ENCODE peak calls at places on chromosomes 11 and 22, in seven cellular contexts. V is neural progenitor cell, Z is choroid plexus epithelial cell, A is GM12865, F is mucosa of descending colon, B is dorsolateral prefrontal cortex, W is PC-3. I is an unnamed sample.

GRCh38 chr22:48700180-48700565 is 1127.5 kb downstream of the BRD1 start:
- DNase-seq in V (no peak), Z (no peak), A (no peak), F (no peak), B (no peak), W (no peak), I (no peak)

GRCh38 chr11:68315581-68315920 is 3.2 kb downstream of the LRP5 start:
- DNase-seq in V (no peak), Z (no peak), A (no peak), F (peak), B (no peak), W (no peak), I (no peak)

GRCh38 chr22:22856364-22856763 is 31.3 kb upstream of the IGLL5 start:
- DNase-seq in V (no peak), Z (no peak), A (no peak), F (no peak), B (no peak), W (no peak), I (no peak)

GRCh38 chr11:83502041-83502440 is 215.9 kb upstream of the CCDC90B start:
- DNase-seq in V (no peak), Z (no peak), A (no peak), F (no peak), B (no peak), W (peak), I (no peak)

GRCh38 chr11:101341578-101341977 is 212.0 kb upstream of the PGR start:
- DNase-seq in V (no peak), Z (no peak), A (no peak), F (no peak), B (no peak), W (no peak), I (no peak)

GRCh38 chr22:31818481-31819392 is 64.9 kb downstream of the DEPDC5 start:
- DNase-seq in V (peak), Z (peak), A (no peak), F (no peak), B (no peak), W (peak), I (peak)

GRCh38 chr11:2752204-2752772 is 52.5 kb upstream of the KCNQ1OT1 start:
- DNase-seq in V (no peak), Z (peak), A (no peak), F (no peak), B (peak), W (peak), I (no peak)

GRCh38 chr22:26597026-26597425 is 7.1 kb upstream of the TPST2 start:
- DNase-seq in V (no peak), Z (no peak), A (no peak), F (no peak), B (no peak), W (no peak), I (no peak)

GRCh38 chr22:37428649-37429586 is 1.6 kb upstream of the ELFN2 start:
- DNase-seq in V (peak), Z (peak), A (peak), F (peak), B (no peak), W (no peak), I (no peak)

GRCh38 chr11:47139878-47140277 is 36.8 kb downstream of the ARFGAP2 start:
- DNase-seq in V (no peak), Z (no peak), A (no peak), F (no peak), B (no peak), W (no peak), I (no peak)

GRCh38 chr11:56905442-56905841 is 83.3 kb upstream of the OR5AK2 start:
- DNase-seq in V (no peak), Z (no peak), A (no peak), F (peak), B (no peak), W (peak), I (no peak)

GRCh38 chr11:119051440-119052162 is 5.4 kb downstream of the HYOU1 start:
- DNase-seq in V (no peak), Z (no peak), A (peak), F (no peak), B (no peak), W (no peak), I (no peak)

GRCh38 chr22:30245985-30246901 is at the start of gene LIF:
- DNase-seq in V (peak), Z (peak), A (peak), F (no peak), B (no peak), W (no peak), I (peak)

GRCh38 chr11:9060700-9061111 is 30.7 kb downstream of the SCUBE2 start:
- DNase-seq in V (peak), Z (peak), A (peak), F (no peak), B (no peak), W (peak), I (no peak)

GRCh38 chr22:26666035-26666338 is 8.6 kb downstream of the MIAT start:
- DNase-seq in V (no peak), Z (peak), A (no peak), F (no peak), B (no peak), W (no peak), I (no peak)

GRCh38 chr11:86138958-86139357 is 70.1 kb upstream of the PICALM start:
- DNase-seq in V (no peak), Z (peak), A (peak), F (no peak), B (no peak), W (no peak), I (peak)

GRCh38 chr11:78061088-78061920 is 2.4 kb upstream of the THRSP start:
- DNase-seq in V (no peak), Z (no peak), A (no peak), F (no peak), B (no peak), W (no peak), I (no peak)

GRCh38 chr11:99015634-99016454 is 4.9 kb upstream of the CNTN5 start:
- DNase-seq in V (peak), Z (peak), A (peak), F (peak), B (no peak), W (peak), I (peak)

GRCh38 chr22:48055827-48056226 is 1293.4 kb downstream of the TBC1D22A start:
- DNase-seq in V (no peak), Z (no peak), A (no peak), F (no peak), B (no peak), W (peak), I (no peak)

GRCh38 chr11:122637538-122637937 is 18.0 kb upstream of the UBASH3B start:
- DNase-seq in V (no peak), Z (no peak), A (no peak), F (no peak), B (no peak), W (no peak), I (no peak)

GRCh38 chr11:1460994-1461805 is 25.4 kb downstream of the MOB2 start:
- DNase-seq in V (no peak), Z (no peak), A (no peak), F (no peak), B (no peak), W (no peak), I (no peak)

GRCh38 chr11:108569896-108570295 is 23.7 kb downstream of the EXPH5 start:
- DNase-seq in V (no peak), Z (no peak), A (no peak), F (no peak), B (no peak), W (no peak), I (no peak)

DNA sequence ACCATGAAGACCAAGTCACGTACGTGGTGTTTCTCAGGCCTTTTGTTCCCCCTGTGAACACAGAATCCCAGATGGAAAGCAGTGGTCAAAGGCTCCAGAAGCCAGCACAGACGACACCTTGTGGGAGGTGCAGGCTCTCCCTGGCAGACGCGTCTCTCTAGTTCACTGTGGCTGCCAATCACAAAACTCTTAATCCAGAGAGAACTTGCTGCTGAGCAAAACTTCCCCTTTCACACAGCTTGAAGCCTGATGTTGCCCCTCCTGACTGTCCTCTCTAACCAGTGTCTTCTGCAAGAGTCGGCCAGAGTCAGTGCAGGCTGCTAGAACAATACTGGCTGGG is 67.1 kb downstream of the PIWIL3 start:
- DNase-seq in V (peak), Z (no peak), A (no peak), F (peak), B (no peak), W (no peak), I (no peak)
- TF ChIP-seq CTCF in V (peak), Z (peak), A (no peak), F (peak), B (no peak), W (no peak), I (no peak)

GRCh38 chr22:35781898-35782297 is 64.2 kb downstream of the APOL5 start:
- DNase-seq in V (no peak), Z (no peak), A (no peak), F (no peak), B (no peak), W (no peak), I (no peak)

GRCh38 chr22:35775339-35775738 is 57.7 kb downstream of the APOL5 start:
- DNase-seq in V (no peak), Z (no peak), A (no peak), F (no peak), B (no peak), W (no peak), I (no peak)

GRCh38 chr22:35782504-35782903 is 64.8 kb downstream of the APOL5 start:
- DNase-seq in V (no peak), Z (peak), A (no peak), F (no peak), B (no peak), W (no peak), I (no peak)

DNA sequence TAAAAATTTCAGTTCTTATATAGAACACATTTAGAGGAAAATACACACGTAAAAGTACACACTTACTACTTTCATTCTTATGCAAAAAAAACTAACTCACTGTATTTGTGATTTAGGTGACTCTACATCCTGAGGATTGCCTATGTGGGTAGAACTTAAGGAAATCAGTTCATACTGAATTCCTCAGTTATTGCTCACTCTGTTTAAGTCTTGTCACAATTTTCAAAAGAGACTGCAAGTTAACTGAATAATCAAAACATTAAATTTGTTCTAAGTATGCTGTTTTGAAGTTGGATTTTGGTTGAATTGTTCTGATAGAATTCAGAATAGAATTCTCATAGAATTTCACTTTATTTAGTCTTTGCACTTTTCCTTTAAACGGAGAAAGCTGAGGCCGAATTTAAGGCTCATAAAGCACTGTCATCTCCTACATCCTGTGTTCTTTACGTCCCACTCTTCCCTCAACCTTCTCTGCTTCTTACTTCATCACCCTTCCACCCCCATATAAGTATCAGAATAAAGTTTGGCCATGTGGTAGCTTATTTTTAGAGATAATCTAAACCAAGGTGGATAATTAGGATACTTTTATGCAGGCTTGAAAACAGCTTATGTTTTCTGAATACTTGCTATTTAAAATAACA is 59.8 kb downstream of the APOL5 start:
- DNase-seq in V (no peak), Z (peak), A (no peak), F (no peak), B (no peak), W (peak), I (peak)
- H3K4me3 ChIP-seq in V (no peak), Z (no peak), A (no peak), F (no peak), B (no peak), W (peak), I (no peak)

DNA sequence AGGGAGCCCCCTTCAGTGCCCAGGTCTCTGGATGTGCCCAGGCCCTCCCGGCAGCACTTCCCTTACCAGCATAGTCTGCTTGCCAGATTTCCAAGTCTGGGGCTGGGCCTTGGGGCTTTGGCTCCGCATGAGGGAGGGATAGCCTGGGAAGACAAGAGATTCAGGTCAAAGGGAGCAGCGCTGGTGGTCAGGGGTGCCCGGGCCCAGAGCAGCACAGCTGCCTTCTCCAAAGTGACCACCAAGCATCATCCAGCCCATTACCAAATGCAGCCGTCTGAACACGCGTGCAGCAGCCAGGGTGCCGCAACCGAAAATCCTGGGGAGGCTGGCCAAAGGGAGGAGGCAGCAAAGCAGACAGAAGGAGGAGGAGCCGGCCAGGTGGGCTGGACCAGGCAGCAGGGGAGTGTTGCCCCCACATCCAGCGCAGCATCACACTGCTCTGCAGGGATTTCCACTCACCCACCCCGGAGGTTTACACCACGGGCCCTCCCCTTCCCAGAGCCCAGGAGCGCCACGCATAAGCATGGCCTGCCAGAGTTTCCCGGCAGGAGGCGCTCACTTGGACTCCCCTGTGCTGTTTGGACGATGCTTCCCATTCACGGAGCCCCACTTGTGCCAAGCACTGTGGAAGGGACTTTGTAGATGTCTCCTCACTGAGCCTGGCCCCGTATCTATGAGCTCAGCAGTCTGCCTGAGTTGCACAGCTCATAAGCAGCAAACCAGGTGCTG is 22.5 kb downstream of the TRIM29 start:
- DNase-seq in V (no peak), Z (no peak), A (no peak), F (no peak), B (no peak), W (no peak), I (no peak)
- TF ChIP-seq CTCF in V (peak), Z (peak), A (no peak), F (no peak), B (no peak), W (peak), I (peak)

GRCh38 chr11:59787255-59787588 is 23.4 kb downstream of the MRPL16 start:
- DNase-seq in V (no peak), Z (no peak), A (no peak), F (no peak), B (no peak), W (no peak), I (no peak)
- H3K4me3 ChIP-seq in V (no peak), Z (no peak), A (no peak), F (no peak), B (no peak), W (peak), I (no peak)

GRCh38 chr11:42407379-42407778 is 904.4 kb upstream of the API5 start:
- DNase-seq in V (peak), Z (no peak), A (peak), F (no peak), B (peak), W (peak), I (peak)
- TF ChIP-seq CTCF in V (peak), Z (no peak), A (no peak), F (no peak), B (peak), W (peak), I (peak)

GRCh38 chr11:45665933-45666647 is 668 bp upstream of the CHST1 start:
- DNase-seq in V (no peak), Z (no peak), A (no peak), F (no peak), B (no peak), W (no peak), I (no peak)

GRCh38 chr11:45663486-45664375 is 1.7 kb downstream of the CHST1 start:
- DNase-seq in V (no peak), Z (no peak), A (no peak), F (no peak), B (no peak), W (peak), I (no peak)

GRCh38 chr11:45662665-45663485 is 2.5 kb downstream of the CHST1 start:
- DNase-seq in V (peak), Z (peak), A (no peak), F (no peak), B (no peak), W (peak), I (peak)

GRCh38 chr11:45665206-45665932 is at the start of gene CHST1:
- DNase-seq in V (peak), Z (peak), A (no peak), F (peak), B (no peak), W (no peak), I (peak)

DNA sequence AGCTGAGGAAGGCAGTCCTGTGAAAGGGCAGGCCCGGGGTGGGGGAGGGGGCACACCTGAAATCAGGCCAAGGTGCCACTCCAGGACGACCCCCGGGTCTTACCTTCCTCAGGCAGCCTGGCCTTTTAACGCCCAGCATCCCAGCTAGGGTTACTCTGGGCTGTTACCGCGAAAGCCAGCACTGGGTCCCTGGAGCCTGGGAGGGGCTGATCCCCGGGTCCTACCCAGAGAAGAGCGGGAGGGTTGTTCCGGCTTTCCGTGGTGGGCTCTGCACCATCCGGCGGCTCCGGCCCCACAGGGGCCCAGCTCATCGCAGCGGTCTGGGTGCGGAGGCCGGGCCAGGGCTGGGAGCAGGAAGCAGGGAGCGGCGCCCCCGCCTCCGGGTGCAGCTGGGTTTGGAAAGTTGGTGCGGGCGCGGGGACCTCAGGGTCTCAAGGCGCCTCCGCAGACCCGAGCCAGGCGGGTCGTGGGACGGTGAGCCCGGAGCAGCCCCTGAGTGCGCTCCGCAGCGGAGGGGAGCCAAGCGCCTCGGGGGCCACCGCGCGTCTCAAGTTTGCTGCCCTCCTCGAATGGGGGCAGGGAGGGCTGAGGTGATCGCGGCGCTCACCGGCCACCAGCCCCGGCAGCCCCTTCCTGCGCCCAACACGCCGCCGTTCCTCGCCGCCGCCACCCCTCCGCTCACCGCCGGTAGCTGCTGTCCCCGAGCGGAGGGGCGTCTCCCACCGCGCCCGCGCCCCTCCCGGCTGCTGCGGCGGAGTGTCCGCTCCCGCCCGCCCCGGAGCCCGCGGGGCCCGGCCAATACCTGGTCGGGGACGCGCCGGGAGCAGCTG is 831 bp downstream of the CHST1 start:
- DNase-seq in V (peak), Z (no peak), A (no peak), F (no peak), B (no peak), W (no peak), I (no peak)
- H3K4me3 ChIP-seq in V (peak), Z (peak), A (no peak), F (peak), B (peak), W (peak), I (peak)

GRCh38 chr11:79159657-79160450 is 281.0 kb downstream of the TENM4 start:
- DNase-seq in V (no peak), Z (peak), A (no peak), F (no peak), B (no peak), W (no peak), I (no peak)
- TF ChIP-seq CTCF in V (peak), Z (peak), A (no peak), F (no peak), B (no peak), W (peak), I (peak)